ENCODE peak calls at places on chromosomes 7 and 10, in nine cellular contexts. F is NCI-H146; C is C1 segment of cervical spinal cord; X is keratinocyte; P is B cell; N is Right ventricle myocardium superior; V is NAMALWA; W is fibroblast of lung; H is CD8-positive, alpha-beta memory T cell. M is an unnamed sample.

GRCh38 chr7:71770269-71770907 is 638.4 kb downstream of the GALNT17 start:
- DNase-seq in F (no peak), C (no peak), X (no peak), P (no peak), N (no peak), V (no peak), W (peak), H (no peak), M (no peak)

GRCh38 chr10:33897255-33897893 is 562.9 kb upstream of the NRP1 start:
- DNase-seq in F (peak), C (no peak), X (peak), P (no peak), N (no peak), V (no peak), W (peak), H (no peak), M (no peak)

GRCh38 chr7:30406664-30407425 is 71.7 kb downstream of the NOD1 start:
- DNase-seq in F (no peak), C (no peak), X (peak), P (no peak), N (no peak), V (no peak), W (peak), H (no peak), M (no peak)

GRCh38 chr7:158805937-158806336 is 23.4 kb downstream of the ESYT2 start:
- DNase-seq in F (no peak), C (no peak), X (no peak), P (no peak), N (no peak), V (peak), W (no peak), H (no peak), M (no peak)

GRCh38 chr10:119863951-119864565 is 8.6 kb downstream of the MCMBP start:
- DNase-seq in F (no peak), C (no peak), X (no peak), P (no peak), N (no peak), V (peak), W (no peak), H (no peak), M (no peak)

GRCh38 chr10:42979730-42980467 is 97.0 kb upstream of the RET start:
- DNase-seq in F (peak), C (no peak), X (no peak), P (no peak), N (peak), V (no peak), W (no peak), H (no peak), M (no peak)

GRCh38 chr10:125006921-125007391 is 65.0 kb downstream of the ZRANB1 start:
- DNase-seq in F (no peak), C (peak), X (no peak), P (no peak), N (no peak), V (no peak), W (no peak), H (no peak), M (no peak)

GRCh38 chr7:14717711-14718304 is 184.7 kb downstream of the DGKB start:
- DNase-seq in F (peak), C (no peak), X (no peak), P (no peak), N (no peak), V (peak), W (peak), H (no peak), M (no peak)

GRCh38 chr10:36385693-36386092 is 739.7 kb upstream of the ANKRD30A start:
- DNase-seq in F (no peak), C (no peak), X (no peak), P (no peak), N (no peak), V (no peak), W (no peak), H (no peak), M (no peak)

GRCh38 chr10:93083743-93084539 is 10.2 kb downstream of the CYP26A1 start:
- DNase-seq in F (no peak), C (no peak), X (no peak), P (no peak), N (no peak), V (no peak), W (no peak), H (no peak), M (no peak)

GRCh38 chr7:151366872-151367207 is 25.2 kb downstream of the NUB1 start:
- DNase-seq in F (no peak), C (no peak), X (no peak), P (no peak), N (no peak), V (no peak), W (peak), H (no peak), M (no peak)

GRCh38 chr10:124590216-124591122 is 128.8 kb downstream of the LHPP start:
- DNase-seq in F (no peak), C (no peak), X (no peak), P (no peak), N (peak), V (no peak), W (no peak), H (no peak), M (no peak)

GRCh38 chr10:63069318-63069717 is 63.8 kb upstream of the NRBF2 start:
- DNase-seq in F (no peak), C (no peak), X (no peak), P (no peak), N (no peak), V (no peak), W (no peak), H (no peak), M (peak)

GRCh38 chr10:72727128-72727527 is 35.2 kb downstream of the MCU start:
- DNase-seq in F (no peak), C (no peak), X (no peak), P (no peak), N (no peak), V (no peak), W (peak), H (no peak), M (no peak)

GRCh38 chr10:32207544-32207943 is 139.4 kb downstream of the EPC1 start:
- DNase-seq in F (peak), C (no peak), X (no peak), P (peak), N (peak), V (peak), W (peak), H (peak), M (peak)

GRCh38 chr7:36387437-36388345 is 2.0 kb upstream of the ANLN start:
- DNase-seq in F (no peak), C (no peak), X (peak), P (no peak), N (no peak), V (no peak), W (no peak), H (no peak), M (no peak)

GRCh38 chr10:116211682-116212081 is 61.3 kb downstream of the GFRA1 start:
- DNase-seq in F (no peak), C (no peak), X (no peak), P (no peak), N (no peak), V (no peak), W (peak), H (no peak), M (no peak)

GRCh38 chr10:11610855-11611247 is 599 bp downstream of the USP6NL start:
- DNase-seq in F (peak), C (no peak), X (no peak), P (peak), N (peak), V (peak), W (peak), H (peak), M (no peak)

GRCh38 chr7:151205749-151206148 is 4.5 kb downstream of the H2BK1 start:
- DNase-seq in F (no peak), C (no peak), X (no peak), P (no peak), N (no peak), V (no peak), W (no peak), H (no peak), M (no peak)

GRCh38 chr10:9825491-9826018 is 1192.1 kb upstream of the CELF2 start:
- DNase-seq in F (no peak), C (no peak), X (no peak), P (no peak), N (no peak), V (no peak), W (peak), H (no peak), M (peak)